ENCODE peak calls at places on chromosomes 16 and 17, in ten cellular contexts. Z, N, E, Q, W, F, K, R, Y and X are unnamed samples.

GRCh38 chr17:1985093-1985492 is 40.0 kb downstream of the RTN4RL1 start:
- DNase-seq in R (no peak), N (no peak), E (no peak), Y (no peak), K (no peak), Q (no peak), W (no peak), Z (no peak), F (no peak), X (no peak)

GRCh38 chr17:78397681-78398101 is 19.2 kb downstream of the PGS1 start:
- DNase-seq in K (no peak), W (peak; percentile 62), R (no peak), E (no peak), Z (no peak), Y (no peak), N (no peak), Q (no peak), F (no peak), X (no peak)

GRCh38 chr17:81556175-81556691 is 4.1 kb upstream of the FAAP100 start:
- DNase-seq in Q (no peak), Y (no peak), F (no peak), N (no peak), Z (no peak), K (no peak), W (no peak), E (no peak), R (no peak), X (peak; percentile 67)

GRCh38 chr17:39674702-39675389 is 6.6 kb downstream of the PNMT start:
- DNase-seq in N (no peak), K (peak; percentile 61), F (no peak), Y (peak; percentile 69), E (no peak), R (no peak), Z (peak; percentile 87), Q (no peak), W (peak; percentile 69), X (no peak)

GRCh38 chr16:86772671-86773338 is 194.5 kb downstream of the FOXL1 start:
- DNase-seq in Y (no peak), Q (peak; percentile 49), Z (no peak), R (no peak), N (no peak), E (no peak), F (no peak), W (no peak), K (peak; percentile 41), X (no peak)

GRCh38 chr16:81405702-81406113 is 38.9 kb upstream of the CMIP start:
- DNase-seq in N (no peak), R (no peak), Z (peak; percentile 57), K (no peak), E (peak; percentile 53), F (no peak), Q (peak; percentile 36), W (no peak), Y (peak; percentile 20), X (no peak)

GRCh38 chr16:71784093-71784492 is 24.5 kb downstream of the AP1G1 start:
- DNase-seq in E (no peak), Q (no peak), Y (no peak), K (no peak), F (no peak), R (no peak), Z (no peak), W (no peak), N (no peak), X (no peak)

GRCh38 chr16:47624563-47624962 is 163.4 kb downstream of the PHKB start:
- DNase-seq in Z (no peak), R (no peak), N (no peak), K (no peak), F (no peak), Q (no peak), Y (no peak), E (no peak), W (no peak), X (no peak)

GRCh38 chr17:21001111-21001812 is 41.5 kb downstream of the USP22 start:
- DNase-seq in Q (no peak), R (no peak), E (no peak), K (no peak), W (no peak), N (no peak), Y (no peak), Z (no peak), F (no peak), X (no peak)

GRCh38 chr16:73912850-73913249 is 383.8 kb upstream of the PSMD7 start:
- DNase-seq in R (no peak), K (no peak), Y (no peak), Z (no peak), Q (no peak), E (no peak), N (no peak), F (no peak), W (no peak), X (no peak)

GRCh38 chr17:79939755-79940154 is 95.9 kb downstream of the TBC1D16 start:
- DNase-seq in N (no peak), F (peak; percentile 10), Q (no peak), Y (no peak), E (no peak), W (no peak), Z (no peak), K (no peak), R (no peak), X (peak; percentile 2)

GRCh38 chr16:83898463-83899271 is at the start of gene MLYCD:
- DNase-seq in R (no peak), Y (peak; percentile 95), K (peak; percentile 91), Q (peak; percentile 95), F (peak; percentile 69), Z (peak; percentile 99), E (peak; percentile 31), W (peak; percentile 89), N (peak; percentile 60), X (peak; percentile 88)
- TF ChIP-seq POLR2A in R (peak; percentile 73), Y (peak; percentile 70), K (peak; percentile 55), Q (no peak), F (peak; percentile 65), Z (peak; percentile 41), E (peak; percentile 63), W (peak; percentile 31), N (no peak), X (peak; percentile 72)

DNA sequence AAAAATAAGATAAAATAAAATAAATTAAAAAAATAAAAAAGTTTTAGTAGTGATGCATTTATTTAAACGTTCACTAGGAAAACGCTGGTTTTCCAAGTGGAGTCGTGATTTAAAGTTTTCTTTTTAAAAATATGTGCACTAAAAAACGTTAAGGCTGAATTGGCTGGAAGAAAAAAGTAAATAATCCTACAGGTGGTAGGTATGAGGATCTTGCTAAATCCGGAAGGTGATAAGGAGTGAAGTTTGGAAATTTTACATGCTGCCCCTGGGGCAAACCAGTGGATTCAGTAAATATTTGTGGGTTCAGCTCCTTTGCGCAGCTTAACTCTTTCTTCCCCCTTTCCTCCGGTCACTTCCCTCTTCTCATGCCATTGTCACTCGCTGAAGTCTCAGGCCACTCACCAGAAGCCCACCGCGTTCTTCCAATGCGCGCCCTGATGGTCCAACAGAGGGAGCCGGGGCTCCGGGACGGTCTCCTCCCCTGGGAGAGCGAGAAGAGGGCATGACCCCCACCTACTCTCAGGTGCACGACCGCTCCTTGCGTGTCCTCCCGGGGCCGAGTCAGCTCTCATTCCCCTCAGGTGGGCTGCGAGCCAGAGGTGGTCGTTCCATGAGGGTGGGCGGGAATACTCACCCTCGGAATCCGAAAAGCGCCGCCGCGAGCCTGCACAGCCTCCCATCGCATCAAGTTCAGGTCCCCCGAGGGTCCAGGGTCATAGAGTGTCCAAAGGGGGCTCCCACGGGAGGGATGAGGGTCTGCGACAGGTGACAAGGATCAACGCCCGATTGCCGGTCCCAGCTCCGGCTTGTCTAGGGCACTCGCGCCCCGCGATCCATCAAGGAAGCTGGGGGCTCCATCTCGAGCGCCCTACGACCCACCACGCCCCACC is 549 bp downstream of the CLN3 start:
- DNase-seq in K (peak; percentile 82), E (no peak), Z (peak; percentile 75), R (no peak), F (no peak), N (peak; percentile 48), W (peak; percentile 37), Q (peak; percentile 77), Y (peak; percentile 37), X (peak; percentile 45)
- TF ChIP-seq CTCF in K (no peak), E (peak; percentile 16), Z (peak; percentile 24), R (no peak), F (no peak), N (no peak), W (peak; percentile 28), Q (peak; percentile 29), Y (no peak), X (peak; percentile 54)

DNA sequence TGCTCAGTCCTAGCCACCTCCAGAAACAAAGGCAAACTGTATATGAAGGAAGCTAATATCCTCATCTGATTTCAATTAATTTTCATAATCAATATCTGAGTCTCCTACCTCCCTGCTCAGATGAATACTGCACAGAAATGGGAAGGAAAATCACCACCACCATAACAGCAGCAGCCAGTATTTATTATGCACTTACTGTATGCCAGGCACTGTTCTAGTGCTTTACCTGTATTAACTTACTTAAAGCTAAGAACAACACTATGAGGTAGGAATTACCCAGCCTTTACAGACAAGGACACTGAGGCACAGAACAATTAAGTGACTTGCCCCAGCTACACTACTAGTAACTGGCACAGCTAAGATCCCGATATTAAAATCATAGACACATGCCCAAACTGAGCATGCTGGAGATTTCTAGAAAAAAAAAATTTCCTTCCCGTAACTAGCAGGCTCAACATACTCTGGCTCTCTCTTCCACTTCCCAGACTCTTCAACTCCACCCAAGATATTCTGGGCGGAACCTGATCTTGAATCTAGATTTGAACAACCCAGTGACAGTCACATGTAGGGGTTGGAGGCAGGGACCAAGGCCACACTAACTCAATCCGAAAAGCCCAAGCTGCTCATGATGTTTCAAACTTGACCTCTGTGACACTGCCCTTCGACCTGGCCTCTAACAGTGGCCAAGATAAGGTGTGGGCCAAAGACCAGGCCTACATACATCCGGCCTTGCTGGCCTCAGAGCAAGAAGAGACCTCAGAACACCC is 3.9 kb downstream of the TRIM25 start:
- DNase-seq in Z (peak; percentile 50), N (peak; percentile 75), W (peak; percentile 30), R (no peak), Y (peak; percentile 8), Q (no peak), E (no peak), F (no peak), K (no peak), X (no peak)
- TF ChIP-seq POLR2A in Z (no peak), N (no peak), W (no peak), R (no peak), Y (no peak), Q (no peak), E (no peak), F (no peak), K (no peak), X (no peak)

GRCh38 chr17:980406-981291 is 1.1 kb upstream of the NXN start:
- DNase-seq in R (peak; percentile 33), E (no peak), Z (peak; percentile 24), Q (peak; percentile 93), K (peak; percentile 87), Y (peak; percentile 90), F (peak; percentile 56), W (peak; percentile 83), N (peak; percentile 79), X (peak; percentile 86)

GRCh38 chr17:979539-980405 is at the start of gene NXN:
- DNase-seq in K (peak; percentile 87), Q (peak; percentile 94), W (peak; percentile 90), Y (peak; percentile 84), N (peak; percentile 68), F (peak; percentile 80), E (no peak), Z (peak; percentile 96), R (no peak), X (peak; percentile 83)

GRCh38 chr17:978110-979093 is 1.2 kb downstream of the NXN start:
- DNase-seq in N (no peak), Y (no peak), E (no peak), W (peak; percentile 37), K (no peak), Z (peak; percentile 12), Q (peak; percentile 72), R (no peak), F (no peak), X (no peak)

GRCh38 chr17:979211-979538 is 401 bp downstream of the NXN start:
- DNase-seq in E (no peak), Z (no peak), Y (no peak), N (no peak), W (no peak), F (no peak), Q (peak; percentile 84), K (no peak), R (no peak), X (no peak)

GRCh38 chr17:981292-981658 is 1.7 kb upstream of the NXN start:
- DNase-seq in Z (no peak), R (no peak), K (no peak), E (no peak), F (no peak), W (no peak), N (no peak), Q (no peak), Y (no peak), X (no peak)
- TF ChIP-seq CTCF in Z (no peak), R (no peak), K (no peak), E (no peak), F (no peak), W (no peak), N (no peak), Q (no peak), Y (no peak), X (no peak)